ENCODE peak calls at places on chromosomes 5 and 9, in seven cellular contexts. Y is stomach; F is effector memory CD4-positive, alpha-beta T cell; E is Peyer's patch; N is CD8-positive, alpha-beta memory T cell; Q is upper lobe of right lung; Z is testis. A is an unnamed sample.

GRCh38 chr5:84191296-84191695 is 193.4 kb downstream of the EDIL3 start:
- DNase-seq in Y (no peak), F (no peak), E (no peak), N (no peak), Q (no peak), Z (no peak), A (no peak)

GRCh38 chr5:63323926-63324325 is 638.3 kb downstream of the HTR1A start:
- DNase-seq in Y (no peak), F (no peak), E (no peak), N (no peak), Q (no peak), Z (no peak), A (no peak)

GRCh38 chr5:14595189-14595588 is 13.6 kb downstream of the OTULINL start:
- DNase-seq in Y (no peak), F (no peak), E (no peak), N (peak), Q (no peak), Z (no peak), A (no peak)

GRCh38 chr5:88770290-88771257 is 112.4 kb downstream of the MEF2C start:
- DNase-seq in Y (no peak), F (no peak), E (no peak), N (no peak), Q (no peak), Z (no peak), A (no peak)

GRCh38 chr5:151890299-151890698 is 34.4 kb downstream of the GLRA1 start:
- DNase-seq in Y (no peak), F (no peak), E (no peak), N (no peak), Q (no peak), Z (no peak), A (no peak)

GRCh38 chr9:89637787-89638186 is 33.0 kb downstream of the GADD45G start:
- DNase-seq in Y (no peak), F (no peak), E (no peak), N (no peak), Q (no peak), Z (no peak), A (no peak)

GRCh38 chr9:38107811-38108304 is 38.8 kb upstream of the SHB start:
- DNase-seq in Y (peak), F (no peak), E (no peak), N (no peak), Q (no peak), Z (no peak), A (peak)

GRCh38 chr5:154437281-154437965 is 8.4 kb upstream of the SAP30L start:
- DNase-seq in Y (no peak), F (no peak), E (no peak), N (no peak), Q (no peak), Z (no peak), A (no peak)

GRCh38 chr5:60184599-60184998 is 291.1 kb upstream of the PDE4D start:
- DNase-seq in Y (no peak), F (no peak), E (no peak), N (no peak), Q (no peak), Z (no peak), A (no peak)

GRCh38 chr9:86945868-86946711 is 1.2 kb downstream of the GAS1 start:
- DNase-seq in Y (peak), F (peak), E (no peak), N (peak), Q (peak), Z (peak), A (peak)

GRCh38 chr9:126723807-126724172 is 81.0 kb upstream of the ZBTB43 start:
- DNase-seq in Y (no peak), F (no peak), E (no peak), N (no peak), Q (no peak), Z (no peak), A (no peak)

GRCh38 chr9:93589688-93590087 is 13.3 kb downstream of the PHF2 start:
- DNase-seq in Y (no peak), F (no peak), E (no peak), N (no peak), Q (no peak), Z (no peak), A (peak)

GRCh38 chr9:36956908-36957307 is 77.2 kb downstream of the PAX5 start:
- DNase-seq in Y (no peak), F (no peak), E (no peak), N (no peak), Q (peak), Z (no peak), A (no peak)

GRCh38 chr5:154369682-154370081 is 76.1 kb upstream of the SAP30L start:
- DNase-seq in Y (no peak), F (no peak), E (no peak), N (no peak), Q (no peak), Z (no peak), A (no peak)

GRCh38 chr5:138338411-138339085 is 482 bp downstream of the FAM53C start:
- DNase-seq in Y (no peak), F (no peak), E (no peak), N (no peak), Q (no peak), Z (no peak), A (no peak)

GRCh38 chr5:128201065-128201926 is 117.7 kb downstream of the SLC12A2 start:
- DNase-seq in Y (peak), F (peak), E (peak), N (peak), Q (peak), Z (peak), A (peak)

GRCh38 chr9:124869986-124870560 is 8.1 kb downstream of the ARPC5L start:
- DNase-seq in Y (peak), F (peak), E (peak), N (peak), Q (peak), Z (peak), A (no peak)

GRCh38 chr5:172860520-172861443 is 26.7 kb downstream of the ERGIC1 start:
- DNase-seq in Y (peak), F (no peak), E (no peak), N (no peak), Q (peak), Z (peak), A (peak)

GRCh38 chr9:137293094-137293481 is 9.0 kb downstream of the NRARP start:
- DNase-seq in Y (peak), F (no peak), E (no peak), N (no peak), Q (peak), Z (no peak), A (no peak)

GRCh38 chr5:179168636-179169035 is 108.5 kb downstream of the ZNF354C start:
- DNase-seq in Y (no peak), F (no peak), E (no peak), N (no peak), Q (peak), Z (no peak), A (peak)

GRCh38 chr9:117278656-117279055 is 136.2 kb downstream of the ASTN2 start:
- DNase-seq in Y (no peak), F (no peak), E (no peak), N (no peak), Q (no peak), Z (no peak), A (no peak)

GRCh38 chr9:88464851-88465250 is 70.1 kb upstream of the NXNL2 start:
- DNase-seq in Y (no peak), F (no peak), E (no peak), N (no peak), Q (no peak), Z (no peak), A (no peak)

GRCh38 chr9:131011274-131012022 is 2.5 kb downstream of the LAMC3 start:
- DNase-seq in Y (no peak), F (no peak), E (no peak), N (no peak), Q (no peak), Z (peak), A (no peak)

GRCh38 chr5:34008721-34009120 is 871 bp upstream of the AMACR start:
- DNase-seq in Y (no peak), F (no peak), E (no peak), N (no peak), Q (no peak), Z (no peak), A (no peak)

GRCh38 chr5:155834271-155834975 is 492.5 kb upstream of the SGCD start:
- DNase-seq in Y (no peak), F (no peak), E (no peak), N (peak), Q (no peak), Z (no peak), A (no peak)

GRCh38 chr9:86303316-86303975 is 21.1 kb upstream of the ISCA1 start:
- DNase-seq in Y (no peak), F (no peak), E (no peak), N (peak), Q (no peak), Z (no peak), A (no peak)

GRCh38 chr9:76374702-76375543 is 19.3 kb downstream of the RFK start:
- DNase-seq in Y (peak), F (no peak), E (no peak), N (no peak), Q (peak), Z (peak), A (peak)

GRCh38 chr5:64341340-64341739 is 164.5 kb upstream of the RGS7BP start:
- DNase-seq in Y (no peak), F (no peak), E (no peak), N (no peak), Q (no peak), Z (no peak), A (no peak)

GRCh38 chr5:72377920-72378635 is 57.9 kb downstream of the PTCD2 start:
- DNase-seq in Y (no peak), F (no peak), E (no peak), N (no peak), Q (no peak), Z (no peak), A (peak)

GRCh38 chr5:72379936-72380335 is 59.8 kb downstream of the PTCD2 start:
- DNase-seq in Y (no peak), F (no peak), E (no peak), N (no peak), Q (no peak), Z (no peak), A (no peak)

GRCh38 chr5:72378636-72379289 is 58.6 kb downstream of the PTCD2 start:
- DNase-seq in Y (no peak), F (no peak), E (no peak), N (no peak), Q (no peak), Z (no peak), A (no peak)

GRCh38 chr5:72369301-72370079 is 49.3 kb downstream of the PTCD2 start:
- DNase-seq in Y (no peak), F (no peak), E (no peak), N (no peak), Q (no peak), Z (no peak), A (no peak)

GRCh38 chr5:72374844-72375243 is 54.7 kb downstream of the PTCD2 start:
- DNase-seq in Y (no peak), F (no peak), E (no peak), N (no peak), Q (no peak), Z (no peak), A (no peak)
- H3K27ac ChIP-seq in Y (no peak), F (no peak), E (no peak), N (no peak), Q (no peak), Z (no peak), A (no peak)

DNA sequence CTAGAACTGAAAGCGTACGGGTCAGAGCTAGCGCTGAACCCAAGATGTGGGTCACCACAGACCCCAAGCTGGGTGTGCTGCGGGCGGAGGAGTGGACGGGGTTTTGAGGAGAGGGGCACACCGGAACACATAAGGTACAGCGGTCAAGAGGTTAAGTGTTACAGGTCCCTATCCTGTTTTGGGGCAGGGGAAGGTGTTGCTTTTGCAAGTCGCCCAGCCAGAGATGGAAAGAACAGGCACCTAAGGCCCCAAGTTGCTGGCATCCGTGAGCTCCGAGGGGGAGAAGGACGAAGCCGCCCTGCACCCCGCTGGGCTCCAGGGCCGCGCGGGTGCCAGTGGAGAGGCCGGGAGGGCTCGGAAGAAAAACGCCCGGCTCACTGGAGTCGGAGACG is 859 bp downstream of the GNA14 start:
- DNase-seq in Y (no peak), F (no peak), E (no peak), N (no peak), Q (no peak), Z (no peak), A (no peak)
- H3K4me3 ChIP-seq in Y (peak), F (no peak), E (peak), N (no peak), Q (peak), Z (peak), A (no peak)

GRCh38 chr5:177403826-177404640 is 3.6 kb upstream of the PFN3 start:
- DNase-seq in Y (peak), F (peak), E (peak), N (peak), Q (peak), Z (peak), A (peak)
- H3K27ac ChIP-seq in Y (peak), F (peak), E (peak), N (peak), Q (no peak), Z (no peak), A (no peak)

GRCh38 chr9:114505187-114506081 is at the start of gene WHRN:
- DNase-seq in Y (peak), F (peak), E (peak), N (peak), Q (peak), Z (peak), A (peak)

GRCh38 chr9:114504341-114505186 is 709 bp downstream of the WHRN start:
- DNase-seq in Y (peak), F (no peak), E (peak), N (peak), Q (peak), Z (no peak), A (peak)

GRCh38 chr9:114503009-114503408 is 2.3 kb downstream of the WHRN start:
- DNase-seq in Y (peak), F (no peak), E (peak), N (no peak), Q (no peak), Z (no peak), A (no peak)

GRCh38 chr9:114501786-114502682 is 3.2 kb downstream of the WHRN start:
- DNase-seq in Y (no peak), F (no peak), E (no peak), N (no peak), Q (no peak), Z (no peak), A (no peak)

GRCh38 chr9:114503522-114504340 is 1.5 kb downstream of the WHRN start:
- DNase-seq in Y (no peak), F (no peak), E (no peak), N (peak), Q (no peak), Z (peak), A (no peak)
- H3K4me3 ChIP-seq in Y (peak), F (peak), E (peak), N (peak), Q (peak), Z (peak), A (no peak)

GRCh38 chr9:123127512-123128075 is 94.1 kb downstream of the GPR21 start:
- DNase-seq in Y (no peak), F (no peak), E (no peak), N (no peak), Q (no peak), Z (no peak), A (no peak)
- H3K27ac ChIP-seq in Y (no peak), F (no peak), E (no peak), N (no peak), Q (no peak), Z (no peak), A (no peak)

GRCh38 chr9:99101812-99102211 is 3.1 kb upstream of the TGFBR1 start:
- DNase-seq in Y (no peak), F (no peak), E (no peak), N (no peak), Q (no peak), Z (no peak), A (no peak)

GRCh38 chr9:99103054-99103453 is 1.9 kb upstream of the TGFBR1 start:
- DNase-seq in Y (no peak), F (no peak), E (no peak), N (no peak), Q (no peak), Z (no peak), A (no peak)

GRCh38 chr9:99104459-99105151 is at the start of gene TGFBR1:
- DNase-seq in Y (peak), F (peak), E (peak), N (peak), Q (peak), Z (peak), A (peak)

GRCh38 chr9:99103909-99104458 is 929 bp upstream of the TGFBR1 start:
- DNase-seq in Y (no peak), F (no peak), E (no peak), N (no peak), Q (no peak), Z (peak), A (no peak)

DNA sequence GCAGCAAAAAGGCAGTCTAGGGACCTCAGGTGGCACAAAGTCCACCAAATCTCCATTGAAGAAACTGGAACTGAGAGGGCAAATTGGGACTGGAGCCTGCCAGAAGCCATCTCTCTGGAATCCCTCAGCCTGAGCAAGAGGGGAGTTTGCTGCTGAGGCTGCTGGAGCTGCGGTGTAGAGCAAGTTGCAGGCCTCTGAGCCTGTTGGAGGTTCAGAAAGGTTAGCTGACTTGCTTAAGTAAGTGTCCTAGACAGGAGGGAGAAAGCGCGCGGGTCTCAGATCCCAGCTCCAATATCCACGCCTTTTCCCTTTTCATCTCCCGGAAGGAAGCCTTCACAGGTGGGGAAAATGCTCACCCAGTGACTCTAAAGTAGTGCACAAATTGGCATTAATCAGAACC is 1.4 kb upstream of the TGFBR1 start:
- DNase-seq in Y (no peak), F (no peak), E (no peak), N (no peak), Q (no peak), Z (no peak), A (no peak)
- H3K4me3 ChIP-seq in Y (peak), F (no peak), E (no peak), N (no peak), Q (no peak), Z (no peak), A (no peak)

GRCh38 chr9:97812247-97812543 is 40.8 kb upstream of the FOXE1 start:
- DNase-seq in Y (no peak), F (no peak), E (no peak), N (no peak), Q (no peak), Z (no peak), A (no peak)
- H3K27ac ChIP-seq in Y (no peak), F (no peak), E (no peak), N (no peak), Q (no peak), Z (no peak), A (no peak)

DNA sequence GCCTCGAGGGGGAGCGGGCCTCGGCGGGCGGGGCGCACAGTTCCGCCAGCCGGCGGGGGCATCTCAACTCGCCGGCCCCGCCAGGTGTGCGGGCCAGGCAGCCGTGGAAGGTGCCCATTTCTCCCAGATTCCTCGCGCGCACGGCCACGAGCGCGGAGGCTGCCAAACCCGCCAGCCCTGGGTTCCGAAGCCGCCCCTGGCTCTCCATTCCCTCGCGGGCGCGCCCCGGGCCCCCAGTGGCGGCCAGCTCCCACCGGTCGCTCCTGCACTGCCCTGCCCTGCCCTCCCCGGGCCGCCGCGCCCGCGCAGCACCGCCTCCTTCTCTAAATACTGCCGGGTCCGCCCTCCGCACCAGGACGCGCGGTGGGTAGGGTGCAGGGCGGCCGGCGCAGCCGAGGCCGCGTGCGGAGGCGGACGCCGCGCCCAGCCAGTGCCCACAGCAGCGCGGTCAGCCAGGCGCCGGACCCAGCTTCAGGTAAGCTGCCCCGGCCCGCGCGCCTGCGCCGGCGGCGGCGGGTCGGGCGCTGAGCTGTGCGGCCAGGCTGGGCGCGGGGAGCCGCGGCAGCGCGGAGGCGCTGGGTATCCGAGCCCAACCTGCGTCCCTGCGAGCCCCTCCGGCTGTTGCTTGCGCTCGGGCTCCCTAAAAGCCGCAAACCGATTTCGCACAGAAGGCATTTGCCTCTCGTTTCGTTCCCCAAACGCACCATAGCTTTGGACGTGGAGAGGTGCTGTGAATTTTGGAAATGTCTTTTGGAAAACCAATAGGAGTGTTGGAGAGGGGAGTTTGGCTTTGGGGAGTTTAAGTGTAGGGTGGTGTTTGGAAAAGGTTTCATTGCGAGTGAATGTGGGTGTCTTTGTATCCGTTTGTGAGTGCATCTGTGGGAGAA is at the start of gene TMEM171:
- DNase-seq in Y (peak), F (peak), E (no peak), N (peak), Q (peak), Z (peak), A (no peak)
- H3K4me3 ChIP-seq in Y (peak), F (no peak), E (peak), N (peak), Q (peak), Z (peak), A (peak)

A was measured in aorta.